ENCODE peak calls at places on chromosomes 7 and 10, in five cellular contexts. R is Right ventricle myocardium superior; F is GM20000; W is stimulated activated CD4-positive, alpha-beta T cell treated with anti-CD3 and anti-CD28 coated beads, Interleukin-2, amount 100 ng/mL, for 4 hours; H is Jurkat, Clone E6-1. S is an unnamed sample.
A peak's percentile ranks its signal among the peaks of the same experiment; 100 is the strongest.

GRCh38 chr10:88244781-88245350 is 338.3 kb downstream of the RNLS start:
- DNase-seq in R (no peak), W (no peak), F (no peak), H (peak; percentile 29), S (no peak)

GRCh38 chr7:26515462-26515861 is 223.8 kb downstream of the SNX10 start:
- DNase-seq in R (no peak), H (no peak), W (no peak), F (no peak), S (no peak)

GRCh38 chr10:130354976-130355795 is 219.0 kb downstream of the GLRX3 start:
- DNase-seq in R (no peak), H (no peak), W (no peak), F (no peak), S (no peak)

GRCh38 chr7:96686305-96686704 is 23.3 kb downstream of the SEM1 start:
- DNase-seq in F (no peak), W (no peak), H (no peak), R (no peak), S (peak; percentile 76)

GRCh38 chr7:108000875-108001758 is 1.8 kb downstream of the LAMB1 start:
- DNase-seq in W (no peak), H (no peak), R (peak; percentile 73), F (no peak), S (peak; percentile 45)

GRCh38 chr7:1910827-1911226 is 240.8 kb downstream of the ELFN1 start:
- DNase-seq in H (no peak), R (no peak), F (no peak), W (no peak), S (no peak)

GRCh38 chr7:3381073-3381685 is 80.1 kb downstream of the SDK1 start:
- DNase-seq in R (no peak), W (no peak), H (no peak), F (no peak), S (no peak)

GRCh38 chr10:132624847-132625839 is 87.6 kb downstream of the INPP5A start:
- DNase-seq in R (peak; percentile 49), F (no peak), W (no peak), H (no peak), S (no peak)

GRCh38 chr7:20839987-20840386 is 53.3 kb upstream of the SP8 start:
- DNase-seq in H (no peak), R (no peak), F (no peak), W (no peak), S (no peak)

GRCh38 chr10:131134651-131135050 is 176.9 kb downstream of the TCERG1L start:
- DNase-seq in F (no peak), R (no peak), H (no peak), W (no peak), S (no peak)

GRCh38 chr7:140033779-140034363 is 28.9 kb downstream of the PARP12 start:
- DNase-seq in W (no peak), H (no peak), R (no peak), F (no peak), S (peak; percentile 64)

GRCh38 chr7:25821225-25821624 is 330.8 kb upstream of the NFE2L3 start:
- DNase-seq in H (no peak), F (no peak), R (no peak), W (no peak), S (no peak)

GRCh38 chr7:23955145-23955544 is 245.1 kb downstream of the STK31 start:
- DNase-seq in R (no peak), F (no peak), H (no peak), W (no peak), S (peak; percentile 42)

GRCh38 chr7:138510003-138510402 is 49.9 kb downstream of the TRIM24 start:
- DNase-seq in F (no peak), R (no peak), W (no peak), H (no peak), S (no peak)

GRCh38 chr7:127588019-127588696 is at the start of gene ARF5:
- DNase-seq in F (peak; percentile 98), R (peak; percentile 94), W (peak; percentile 83), H (peak; percentile 44), S (peak; percentile 73)

GRCh38 chr10:79202188-79203013 is 133.6 kb downstream of the ZMIZ1 start:
- DNase-seq in W (no peak), F (peak; percentile 55), H (peak; percentile 28), R (peak; percentile 74), S (peak; percentile 43)

GRCh38 chr7:73520673-73521635 is 1.1 kb downstream of the BAZ1B start:
- DNase-seq in R (no peak), W (no peak), H (no peak), F (no peak), S (peak; percentile 50)

GRCh38 chr10:31320598-31321211 is 1.7 kb downstream of the ZEB1 start:
- DNase-seq in H (no peak), R (peak; percentile 62), F (peak; percentile 54), W (no peak), S (peak; percentile 66)

GRCh38 chr10:82778908-82779307 is 903.9 kb downstream of the NRG3 start:
- DNase-seq in R (no peak), F (no peak), H (no peak), W (no peak), S (no peak)

GRCh38 chr10:129677377-129677927 is 210.4 kb downstream of the MGMT start:
- DNase-seq in W (no peak), R (no peak), H (no peak), F (no peak), S (no peak)

GRCh38 chr7:73952266-73952665 is 75.7 kb upstream of the ELN start:
- DNase-seq in F (no peak), W (no peak), R (no peak), H (no peak), S (no peak)

GRCh38 chr7:135879238-135879637 is 97.9 kb downstream of the MTPN start:
- DNase-seq in F (no peak), R (no peak), W (no peak), H (no peak), S (peak; percentile 74)